ENCODE peak calls at places on chromosomes 16 and 17, in five cellular contexts. Q is A549, B is stomach, T is GM12865, Z is PC-9. H is an unnamed sample.

GRCh38 chr17:50048146-50048720 is 7.7 kb upstream of the ITGA3 start:
- DNase-seq in Q (no peak), B (no peak), T (no peak), Z (no peak), H (no peak)

GRCh38 chr17:55377885-55378284 is 43.8 kb downstream of the MMD start:
- DNase-seq in Q (no peak), B (no peak), T (no peak), Z (no peak), H (no peak)

GRCh38 chr17:41976142-41976768 is 9.7 kb downstream of the CNP start:
- DNase-seq in Q (no peak), B (no peak), T (peak; percentile 61), Z (no peak), H (peak; percentile 62)

GRCh38 chr17:14737984-14738651 is 437.2 kb downstream of the HS3ST3B1 start:
- DNase-seq in Q (peak; percentile 99), B (peak; percentile 36), T (no peak), Z (peak; percentile 57), H (peak; percentile 39)

GRCh38 chr16:30534368-30535105 is at the start of gene ZNF747:
- DNase-seq in Q (peak; percentile 77), B (peak; percentile 93), T (peak; percentile 95), Z (peak; percentile 92), H (peak; percentile 93)

GRCh38 chr17:58040386-58040785 is 33.3 kb upstream of the SRSF1 start:
- DNase-seq in Q (no peak), B (no peak), T (no peak), Z (no peak), H (no peak)

GRCh38 chr17:43212641-43213490 is 1.2 kb downstream of the TMEM106A start:
- DNase-seq in Q (no peak), B (no peak), T (peak; percentile 36), Z (no peak), H (peak; percentile 40)

GRCh38 chr17:40097931-40098845 is 2.2 kb downstream of the NR1D1 start:
- DNase-seq in Q (no peak), B (peak; percentile 85), T (peak; percentile 36), Z (no peak), H (no peak)

GRCh38 chr16:75089486-75090202 is 26.9 kb downstream of the LDHD start:
- DNase-seq in Q (no peak), B (no peak), T (peak; percentile 58), Z (no peak), H (no peak)

DNA sequence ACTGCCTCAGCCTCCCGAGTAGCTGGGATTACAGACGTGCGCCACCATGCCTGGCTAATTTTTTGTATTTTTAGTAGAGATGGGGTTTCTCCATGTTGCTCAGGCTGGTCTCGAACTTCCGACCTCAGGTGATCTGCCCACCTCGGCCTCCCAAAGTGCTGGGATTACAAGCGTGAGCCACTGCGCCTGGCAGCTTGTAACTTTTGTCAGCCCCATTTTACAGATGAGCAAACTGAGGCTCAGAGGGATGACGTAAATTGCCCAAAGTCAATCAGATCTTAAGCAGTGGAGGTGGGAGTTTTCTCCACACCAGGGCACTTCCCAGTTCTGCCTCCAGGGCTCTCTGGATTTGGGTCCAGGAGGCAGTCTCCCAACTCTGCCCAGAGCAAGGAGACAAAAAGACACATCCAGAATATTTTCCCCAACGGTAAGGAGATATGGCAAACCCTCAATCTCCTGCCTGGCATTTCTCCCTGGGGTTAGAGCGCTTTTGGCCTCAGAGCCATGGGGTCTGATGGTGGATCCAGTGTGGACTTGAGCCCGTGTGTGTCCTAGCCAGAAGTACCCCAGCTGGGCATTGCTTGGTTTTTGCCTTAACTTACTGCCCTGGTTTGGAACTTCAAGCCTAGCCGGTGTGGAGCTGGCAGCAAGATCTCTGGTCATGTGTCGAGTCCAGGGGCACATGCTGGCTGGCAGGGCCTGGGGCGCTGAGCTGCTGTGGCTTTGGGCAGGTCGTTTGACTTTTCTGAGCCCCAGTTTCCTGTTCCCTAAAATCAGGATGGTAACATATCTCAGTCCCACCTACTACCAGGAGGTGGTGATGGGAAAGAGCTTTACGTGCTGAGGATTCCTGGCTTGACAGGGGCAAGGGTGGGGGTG is 3.4 kb downstream of the ADAM11 start:
- DNase-seq in Q (peak; percentile 49), B (no peak), T (no peak), Z (no peak), H (no peak)
- TF ChIP-seq CTCF in Q (no peak), B (no peak), T (no peak), Z (no peak), H (no peak)

GRCh38 chr17:13114601-13115024 is 96.8 kb upstream of the ELAC2 start:
- DNase-seq in Q (peak; percentile 63), B (peak; percentile 47), T (peak; percentile 13), Z (no peak), H (peak; percentile 45)
- TF ChIP-seq CTCF in Q (peak; percentile 66), B (peak; percentile 54), T (peak; percentile 60), Z (peak; percentile 57), H (peak; percentile 58)

GRCh38 chr17:9833922-9834321 is 8.2 kb downstream of the GLP2R start:
- DNase-seq in Q (no peak), B (no peak), T (no peak), Z (no peak), H (no peak)
- TF ChIP-seq CTCF in Q (no peak), B (no peak), T (no peak), Z (no peak), H (no peak)

GRCh38 chr16:69823831-69824563 is 61.9 kb downstream of the WWP2 start:
- DNase-seq in Q (no peak), B (peak; percentile 69), T (peak; percentile 87), Z (no peak), H (peak; percentile 76)
- TF ChIP-seq CTCF in Q (no peak), B (no peak), T (no peak), Z (no peak), H (no peak)

GRCh38 chr17:17682293-17682736 is 1.1 kb downstream of the RAI1 start:
- DNase-seq in Q (peak; percentile 50), B (peak; percentile 57), T (peak; percentile 82), Z (peak; percentile 47), H (peak; percentile 84)
- TF ChIP-seq CTCF in Q (no peak), B (no peak), T (no peak), Z (no peak), H (no peak)

GRCh38 chr16:73274140-73274539 is 226.2 kb upstream of the ZFHX3 start:
- DNase-seq in Q (no peak), B (no peak), T (no peak), Z (no peak), H (no peak)

GRCh38 chr16:73262931-73263330 is 215.0 kb upstream of the ZFHX3 start:
- DNase-seq in Q (no peak), B (no peak), T (no peak), Z (no peak), H (no peak)

GRCh38 chr16:73265124-73265838 is 217.4 kb upstream of the ZFHX3 start:
- DNase-seq in Q (no peak), B (no peak), T (no peak), Z (no peak), H (no peak)

DNA sequence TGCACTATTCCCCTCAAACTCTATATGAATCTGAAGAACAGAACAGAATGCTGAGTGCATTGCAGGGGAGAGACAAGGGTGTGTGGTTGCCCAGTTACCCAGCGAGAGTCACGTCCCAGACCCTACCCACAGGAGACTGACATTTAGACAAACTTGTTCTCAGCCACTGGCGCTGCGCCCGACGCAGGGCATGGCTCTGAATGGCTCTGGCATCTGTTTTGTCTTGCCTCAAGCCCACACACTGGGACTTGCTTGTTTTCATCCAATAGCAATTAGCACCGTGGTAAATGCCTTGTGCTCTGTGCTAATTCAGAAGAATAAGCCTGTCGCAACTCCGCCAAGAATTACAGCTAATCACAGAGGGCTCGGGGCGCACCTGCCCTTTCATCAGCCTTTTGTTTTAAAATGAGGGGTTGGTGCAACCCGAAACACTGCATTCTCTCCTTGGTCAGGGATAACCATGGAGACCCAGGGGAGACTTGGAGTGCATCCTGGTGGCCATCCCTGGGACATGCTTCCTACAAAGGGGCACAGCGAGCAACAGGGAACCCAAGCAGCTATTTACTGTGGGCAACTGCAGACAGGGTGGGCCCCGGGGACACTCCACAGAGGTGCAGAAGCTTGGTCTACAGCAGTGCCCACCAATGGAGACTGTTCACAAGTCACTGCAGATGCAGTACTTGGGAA is 220.5 kb upstream of the ZFHX3 start:
- DNase-seq in Q (peak; percentile 10), B (no peak), T (no peak), Z (no peak), H (no peak)
- TF ChIP-seq CTCF in Q (no peak), B (no peak), T (no peak), Z (no peak), H (no peak)

H was measured in GM13976.